ENCODE peak calls at places on chromosomes 4 and X, in ten cellular contexts. One of them, this sample, is unnamed.

GRCh38 chrX:106932960-106933537 is 12.8 kb downstream of the CLDN2 start:
- DNase-seq in fibroblast of lung: peak; percentile 45
- DNase-seq in endothelial cell of umbilical vein: no peak
- DNase-seq in HepG2: no peak
- DNase-seq in PC-3: no peak
- DNase-seq in astrocyte: peak; percentile 13
- DNase-seq in mammary epithelial cell: no peak
- DNase-seq in GM23248: peak; percentile 21
- DNase-seq in HCT116: no peak
- DNase-seq in neural progenitor cell: no peak
- DNase-seq in this sample: peak; percentile 37

GRCh38 chr4:5460106-5460801 is 248.1 kb downstream of the EVC2 start:
- DNase-seq in PC-3: peak; percentile 32
- DNase-seq in mammary epithelial cell: no peak
- DNase-seq in fibroblast of lung: peak; percentile 18
- DNase-seq in astrocyte: no peak
- DNase-seq in HepG2: peak; percentile 13
- DNase-seq in HCT116: peak; percentile 4
- DNase-seq in GM23248: peak; percentile 47
- DNase-seq in endothelial cell of umbilical vein: peak; percentile 7
- DNase-seq in neural progenitor cell: peak; percentile 63
- DNase-seq in this sample: peak; percentile 43

GRCh38 chr4:78369691-78370090 is 181.9 kb upstream of the ANXA3 start:
- DNase-seq in HCT116: no peak
- DNase-seq in mammary epithelial cell: no peak
- DNase-seq in astrocyte: peak; percentile 27
- DNase-seq in GM23248: peak; percentile 63
- DNase-seq in neural progenitor cell: peak; percentile 49
- DNase-seq in endothelial cell of umbilical vein: no peak
- DNase-seq in HepG2: no peak
- DNase-seq in PC-3: no peak
- DNase-seq in fibroblast of lung: no peak
- DNase-seq in this sample: no peak

GRCh38 chr4:6232836-6233785 is 32.8 kb upstream of the JAKMIP1 start:
- DNase-seq in mammary epithelial cell: no peak
- DNase-seq in endothelial cell of umbilical vein: no peak
- DNase-seq in HepG2: no peak
- DNase-seq in GM23248: no peak
- DNase-seq in HCT116: no peak
- DNase-seq in neural progenitor cell: no peak
- DNase-seq in fibroblast of lung: no peak
- DNase-seq in astrocyte: no peak
- DNase-seq in PC-3: no peak
- DNase-seq in this sample: no peak

GRCh38 chr4:152620915-152621314 is 58.9 kb downstream of the TMEM154 start:
- DNase-seq in endothelial cell of umbilical vein: no peak
- DNase-seq in astrocyte: no peak
- DNase-seq in fibroblast of lung: no peak
- DNase-seq in PC-3: no peak
- DNase-seq in neural progenitor cell: no peak
- DNase-seq in HepG2: no peak
- DNase-seq in HCT116: no peak
- DNase-seq in mammary epithelial cell: peak; percentile 27
- DNase-seq in GM23248: no peak
- DNase-seq in this sample: no peak

GRCh38 chr4:47562297-47562696 is 77.2 kb downstream of the ATP10D start:
- DNase-seq in endothelial cell of umbilical vein: no peak
- DNase-seq in HepG2: no peak
- DNase-seq in HCT116: no peak
- DNase-seq in PC-3: no peak
- DNase-seq in astrocyte: peak; percentile 56
- DNase-seq in GM23248: no peak
- DNase-seq in mammary epithelial cell: no peak
- DNase-seq in fibroblast of lung: no peak
- DNase-seq in neural progenitor cell: no peak
- DNase-seq in this sample: no peak

GRCh38 chrX:77597090-77597489 is 149.9 kb downstream of the FGF16 start:
- DNase-seq in HCT116: no peak
- DNase-seq in neural progenitor cell: no peak
- DNase-seq in HepG2: no peak
- DNase-seq in PC-3: peak; percentile 43
- DNase-seq in astrocyte: peak; percentile 31
- DNase-seq in GM23248: peak; percentile 66
- DNase-seq in mammary epithelial cell: peak; percentile 8
- DNase-seq in fibroblast of lung: peak; percentile 52
- DNase-seq in endothelial cell of umbilical vein: peak; percentile 41
- DNase-seq in this sample: no peak

GRCh38 chr4:147714575-147715401 is 17.1 kb upstream of the ARHGAP10 start:
- DNase-seq in GM23248: peak; percentile 92
- DNase-seq in endothelial cell of umbilical vein: peak; percentile 81
- DNase-seq in mammary epithelial cell: peak; percentile 66
- DNase-seq in HepG2: no peak
- DNase-seq in fibroblast of lung: peak; percentile 87
- DNase-seq in HCT116: no peak
- DNase-seq in neural progenitor cell: no peak
- DNase-seq in astrocyte: peak; percentile 91
- DNase-seq in PC-3: peak; percentile 80
- DNase-seq in this sample: no peak

GRCh38 chrX:72568406-72569092 is 4.1 kb downstream of the HDAC8 start:
- DNase-seq in HCT116: no peak
- DNase-seq in endothelial cell of umbilical vein: peak; percentile 64
- DNase-seq in PC-3: peak; percentile 83
- DNase-seq in astrocyte: peak; percentile 64
- DNase-seq in GM23248: peak; percentile 46
- DNase-seq in mammary epithelial cell: no peak
- DNase-seq in HepG2: no peak
- DNase-seq in fibroblast of lung: peak; percentile 51
- DNase-seq in neural progenitor cell: no peak
- DNase-seq in this sample: no peak

GRCh38 chrX:108464604-108465003 is 25.0 kb downstream of the COL4A5 start:
- DNase-seq in GM23248: no peak
- DNase-seq in endothelial cell of umbilical vein: no peak
- DNase-seq in HepG2: no peak
- DNase-seq in mammary epithelial cell: no peak
- DNase-seq in PC-3: no peak
- DNase-seq in astrocyte: peak; percentile 72
- DNase-seq in HCT116: no peak
- DNase-seq in fibroblast of lung: no peak
- DNase-seq in neural progenitor cell: no peak
- DNase-seq in this sample: no peak

GRCh38 chrX:50691820-50692219 is 122.2 kb downstream of the SHROOM4 start:
- DNase-seq in endothelial cell of umbilical vein: peak; percentile 43
- DNase-seq in HepG2: peak; percentile 38
- DNase-seq in mammary epithelial cell: peak; percentile 27
- DNase-seq in fibroblast of lung: peak; percentile 46
- DNase-seq in PC-3: peak; percentile 75
- DNase-seq in neural progenitor cell: peak; percentile 67
- DNase-seq in GM23248: peak; percentile 61
- DNase-seq in HCT116: peak; percentile 27
- DNase-seq in astrocyte: no peak
- DNase-seq in this sample: peak; percentile 63

GRCh38 chr4:102832667-102833066 is 5.3 kb upstream of the UBE2D3 start:
- DNase-seq in HepG2: peak; percentile 35
- DNase-seq in neural progenitor cell: no peak
- DNase-seq in GM23248: no peak
- DNase-seq in astrocyte: no peak
- DNase-seq in fibroblast of lung: no peak
- DNase-seq in PC-3: no peak
- DNase-seq in HCT116: no peak
- DNase-seq in mammary epithelial cell: no peak
- DNase-seq in endothelial cell of umbilical vein: no peak
- DNase-seq in this sample: no peak

GRCh38 chr4:140928880-140929279 is 172.7 kb upstream of the TBC1D9 start:
- DNase-seq in endothelial cell of umbilical vein: no peak
- DNase-seq in mammary epithelial cell: no peak
- DNase-seq in neural progenitor cell: no peak
- DNase-seq in astrocyte: peak; percentile 25
- DNase-seq in GM23248: peak; percentile 68
- DNase-seq in fibroblast of lung: no peak
- DNase-seq in HCT116: no peak
- DNase-seq in PC-3: peak; percentile 41
- DNase-seq in HepG2: no peak
- DNase-seq in this sample: no peak

GRCh38 chrX:38220936-38221386 is 290 bp upstream of the SRPX start:
- DNase-seq in neural progenitor cell: no peak
- DNase-seq in GM23248: peak; percentile 37
- DNase-seq in mammary epithelial cell: no peak
- DNase-seq in HepG2: no peak
- DNase-seq in PC-3: no peak
- DNase-seq in HCT116: no peak
- DNase-seq in endothelial cell of umbilical vein: peak; percentile 35
- DNase-seq in fibroblast of lung: peak; percentile 63
- DNase-seq in astrocyte: peak; percentile 29
- DNase-seq in this sample: no peak

GRCh38 chr4:110171981-110172380 is 26.4 kb downstream of the ELOVL6 start:
- DNase-seq in PC-3: no peak
- DNase-seq in HepG2: no peak
- DNase-seq in fibroblast of lung: no peak
- DNase-seq in HCT116: no peak
- DNase-seq in endothelial cell of umbilical vein: no peak
- DNase-seq in astrocyte: no peak
- DNase-seq in mammary epithelial cell: no peak
- DNase-seq in GM23248: no peak
- DNase-seq in neural progenitor cell: no peak
- DNase-seq in this sample: peak; percentile 37

GRCh38 chr4:23333946-23334878 is 555.6 kb downstream of the PPARGC1A start:
- DNase-seq in astrocyte: peak; percentile 100
- DNase-seq in GM23248: peak; percentile 47
- DNase-seq in endothelial cell of umbilical vein: no peak
- DNase-seq in neural progenitor cell: peak; percentile 54
- DNase-seq in mammary epithelial cell: peak; percentile 75
- DNase-seq in PC-3: peak; percentile 77
- DNase-seq in HCT116: no peak
- DNase-seq in HepG2: no peak
- DNase-seq in fibroblast of lung: peak; percentile 98
- DNase-seq in this sample: peak; percentile 26

GRCh38 chrX:120463241-120463640 is 5.9 kb downstream of the LAMP2 start:
- DNase-seq in mammary epithelial cell: peak; percentile 33
- DNase-seq in GM23248: peak; percentile 27
- DNase-seq in fibroblast of lung: peak; percentile 72
- DNase-seq in HCT116: no peak
- DNase-seq in astrocyte: no peak
- DNase-seq in neural progenitor cell: no peak
- DNase-seq in endothelial cell of umbilical vein: peak; percentile 56
- DNase-seq in PC-3: peak; percentile 12
- DNase-seq in HepG2: peak; percentile 6
- DNase-seq in this sample: no peak

DNA sequence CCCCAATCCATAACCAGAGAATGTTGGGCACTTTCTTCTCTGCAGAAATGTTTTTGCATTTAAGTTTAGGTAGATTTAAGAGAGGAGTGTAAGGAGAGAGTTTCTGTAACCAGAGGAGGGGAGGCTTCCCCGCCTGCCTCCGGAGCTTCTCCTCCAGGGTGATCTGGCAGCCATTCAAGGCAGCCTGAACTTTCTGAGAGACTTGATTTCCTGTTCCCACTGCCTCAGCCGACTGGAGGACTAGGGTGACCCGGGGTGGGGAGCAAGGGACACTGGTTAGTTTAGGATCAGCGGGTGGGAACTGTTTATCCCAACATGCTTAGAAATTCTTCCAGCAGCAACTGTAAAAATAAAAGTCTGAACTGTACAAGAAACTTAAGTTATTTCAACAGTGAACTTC is 15.1 kb downstream of the FAM9C start:
- DNase-seq in neural progenitor cell: no peak
- DNase-seq in GM23248: peak; percentile 48
- DNase-seq in fibroblast of lung: peak; percentile 44
- DNase-seq in astrocyte: no peak
- DNase-seq in mammary epithelial cell: no peak
- DNase-seq in PC-3: peak; percentile 80
- DNase-seq in endothelial cell of umbilical vein: no peak
- DNase-seq in HCT116: no peak
- DNase-seq in HepG2: no peak
- DNase-seq in this sample: peak; percentile 54
- H3K4me2 ChIP-seq in neural progenitor cell: peak overlapping the region; percentile 65
- H3K4me2 ChIP-seq in GM23248: peak overlapping the region; percentile 73
- H3K4me2 ChIP-seq in fibroblast of lung: peak overlapping the region; percentile 48
- H3K4me2 ChIP-seq in astrocyte: peak overlapping the region; percentile 74
- H3K4me2 ChIP-seq in mammary epithelial cell: peak overlapping the region; percentile 50
- H3K4me2 ChIP-seq in PC-3: peak overlapping the region; percentile 74
- H3K4me2 ChIP-seq in endothelial cell of umbilical vein: peak overlapping the region; percentile 57
- H3K4me2 ChIP-seq in HCT116: peak overlapping the region; percentile 71
- H3K4me2 ChIP-seq in HepG2: peak overlapping the region; percentile 32
- H3K4me2 ChIP-seq in this sample: peak overlapping the region; percentile 54

GRCh38 chr4:89110986-89111832 is at the start of gene TIGD2:
- DNase-seq in endothelial cell of umbilical vein: peak; percentile 84
- DNase-seq in mammary epithelial cell: peak; percentile 82
- DNase-seq in astrocyte: peak; percentile 58
- DNase-seq in fibroblast of lung: peak; percentile 88
- DNase-seq in neural progenitor cell: peak; percentile 96
- DNase-seq in HepG2: peak; percentile 69
- DNase-seq in PC-3: peak; percentile 82
- DNase-seq in GM23248: peak; percentile 96
- DNase-seq in HCT116: peak; percentile 71
- DNase-seq in this sample: peak; percentile 97
- TF ChIP-seq EZH2 in endothelial cell of umbilical vein: peak; percentile 42
- TF ChIP-seq EZH2 in mammary epithelial cell: no peak
- TF ChIP-seq EZH2 in astrocyte: peak; percentile 16
- TF ChIP-seq EZH2 in fibroblast of lung: no peak
- TF ChIP-seq EZH2 in neural progenitor cell: no peak
- TF ChIP-seq EZH2 in HepG2: no peak
- TF ChIP-seq EZH2 in PC-3: no peak
- TF ChIP-seq EZH2 in GM23248: no peak
- TF ChIP-seq EZH2 in HCT116: no peak
- TF ChIP-seq EZH2 in this sample: no peak

GRCh38 chr4:67881226-67881625 is 2.6 kb downstream of the TMPRSS11D start:
- DNase-seq in HepG2: no peak
- DNase-seq in PC-3: no peak
- DNase-seq in GM23248: no peak
- DNase-seq in endothelial cell of umbilical vein: no peak
- DNase-seq in astrocyte: no peak
- DNase-seq in HCT116: no peak
- DNase-seq in mammary epithelial cell: no peak
- DNase-seq in neural progenitor cell: no peak
- DNase-seq in fibroblast of lung: peak; percentile 14
- DNase-seq in this sample: no peak
- H3K4me2 ChIP-seq in HepG2: no peak overlapping the region
- H3K4me2 ChIP-seq in PC-3: no peak overlapping the region
- H3K4me2 ChIP-seq in GM23248: no peak overlapping the region
- H3K4me2 ChIP-seq in endothelial cell of umbilical vein: no peak overlapping the region
- H3K4me2 ChIP-seq in astrocyte: no peak overlapping the region
- H3K4me2 ChIP-seq in HCT116: no peak overlapping the region
- H3K4me2 ChIP-seq in mammary epithelial cell: no peak overlapping the region
- H3K4me2 ChIP-seq in neural progenitor cell: peak overlapping the region; percentile 41
- H3K4me2 ChIP-seq in fibroblast of lung: no peak overlapping the region
- H3K4me2 ChIP-seq in this sample: no peak overlapping the region

DNA sequence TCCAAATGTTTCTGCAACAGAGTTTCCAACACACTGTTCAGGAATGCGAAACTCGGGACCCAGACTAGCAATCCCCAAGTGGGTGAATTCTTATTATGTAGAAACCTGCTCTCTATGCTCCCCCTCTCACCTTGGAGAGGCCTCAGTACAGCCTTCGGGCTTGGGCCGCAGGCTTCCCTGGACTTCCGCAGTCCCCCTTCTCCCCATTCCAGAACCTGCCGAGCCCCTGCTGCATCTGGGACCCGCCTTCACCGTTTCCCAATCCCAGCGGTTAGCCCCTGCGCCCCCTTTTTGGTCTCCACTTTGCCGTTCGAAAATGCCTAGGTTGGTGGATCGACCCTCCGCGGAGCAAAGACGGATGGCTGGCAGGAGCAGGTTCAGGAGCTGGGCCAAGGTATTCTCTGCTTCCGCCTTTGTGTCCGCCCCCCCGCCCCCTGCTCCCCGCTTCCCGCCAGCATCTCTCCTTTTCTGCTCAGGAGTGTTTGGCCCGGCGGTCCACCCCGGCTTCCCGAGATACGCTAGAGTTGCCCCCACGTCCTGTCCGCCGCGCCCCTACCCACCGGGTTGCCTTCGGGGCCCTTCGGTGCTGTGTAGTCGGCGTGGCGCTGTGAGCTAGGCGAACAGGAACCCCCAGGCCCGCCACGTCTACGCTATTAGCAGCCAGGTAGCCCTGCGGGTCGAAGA is 11.5 kb downstream of the HAND2 start:
- DNase-seq in fibroblast of lung: no peak
- DNase-seq in neural progenitor cell: peak; percentile 47
- DNase-seq in mammary epithelial cell: no peak
- DNase-seq in PC-3: no peak
- DNase-seq in HepG2: no peak
- DNase-seq in endothelial cell of umbilical vein: no peak
- DNase-seq in HCT116: no peak
- DNase-seq in GM23248: no peak
- DNase-seq in astrocyte: no peak
- DNase-seq in this sample: peak; percentile 36
- TF ChIP-seq EZH2 in fibroblast of lung: no peak
- TF ChIP-seq EZH2 in neural progenitor cell: peak; percentile 87
- TF ChIP-seq EZH2 in mammary epithelial cell: no peak
- TF ChIP-seq EZH2 in PC-3: no peak
- TF ChIP-seq EZH2 in HepG2: no peak
- TF ChIP-seq EZH2 in endothelial cell of umbilical vein: peak; percentile 80
- TF ChIP-seq EZH2 in HCT116: no peak
- TF ChIP-seq EZH2 in GM23248: no peak
- TF ChIP-seq EZH2 in astrocyte: peak; percentile 37
- TF ChIP-seq EZH2 in this sample: no peak

This sample was measured in hepatocyte.